ENCODE peak calls at places on chromosomes 13 and 19, in five cellular contexts. Y is aorta, J is fibroblast of the aortic adventitia, V is stomach, S is adipocyte. A is an unnamed sample.
A peak's percentile ranks its signal among the peaks of the same experiment; 100 is the strongest.

GRCh38 chr13:112699318-112699918 is 9.6 kb downstream of the ATP11A start:
- DNase-seq in Y (no peak), J (no peak), V (peak; percentile 18), S (no peak), A (no peak)

GRCh38 chr19:55479451-55480230 is 3.2 kb downstream of the ZNF628 start:
- DNase-seq in Y (no peak), J (no peak), V (no peak), S (no peak), A (no peak)

GRCh38 chr19:53394974-53395839 is at the start of gene ZNF765:
- DNase-seq in Y (peak; percentile 96), J (peak; percentile 92), V (peak; percentile 97), S (peak; percentile 99), A (peak; percentile 90)

GRCh38 chr19:4606921-4607678 is 32.2 kb upstream of the TNFAIP8L1 start:
- DNase-seq in Y (peak; percentile 53), J (peak; percentile 33), V (no peak), S (peak; percentile 22), A (no peak)

GRCh38 chr19:41588497-41589209 is 12.7 kb downstream of the CEACAM21 start:
- DNase-seq in Y (no peak), J (peak; percentile 32), V (no peak), S (peak; percentile 53), A (no peak)

GRCh38 chr19:53772943-53773342 is 51.2 kb downstream of the NLRP12 start:
- DNase-seq in Y (no peak), J (peak; percentile 74), V (peak; percentile 44), S (peak; percentile 76), A (no peak)

GRCh38 chr19:45385392-45386221 is 15.2 kb upstream of the ERCC2 start:
- DNase-seq in Y (no peak), J (no peak), V (no peak), S (no peak), A (no peak)

GRCh38 chr19:48480151-48480475 is 10.9 kb downstream of the CYTH2 start:
- DNase-seq in Y (peak; percentile 81), J (peak; percentile 20), V (peak; percentile 49), S (no peak), A (peak; percentile 65)

GRCh38 chr13:50912851-50913250 is 3.3 kb downstream of the RNASEH2B start:
- DNase-seq in Y (no peak), J (no peak), V (no peak), S (no peak), A (no peak)

GRCh38 chr13:37488682-37489081 is 109.9 kb downstream of the POSTN start:
- DNase-seq in Y (no peak), J (peak; percentile 62), V (no peak), S (peak; percentile 56), A (no peak)

GRCh38 chr19:15248648-15249559 is 16.7 kb upstream of the EPHX3 start:
- DNase-seq in Y (peak; percentile 93), J (peak; percentile 91), V (peak; percentile 76), S (peak; percentile 94), A (no peak)

GRCh38 chr13:33125821-33126570 is 109.8 kb downstream of the KL start:
- DNase-seq in Y (no peak), J (peak; percentile 95), V (no peak), S (peak; percentile 87), A (peak; percentile 72)

GRCh38 chr19:1070931-1071791 is 4.2 kb downstream of the ARHGAP45 start:
- DNase-seq in Y (peak; percentile 53), J (no peak), V (no peak), S (peak; percentile 43), A (no peak)
- H3K4me3 ChIP-seq in Y (no peak overlapping the region), J (no peak overlapping the region), V (peak overlapping the region; percentile 5), S (no peak overlapping the region), A (peak overlapping the region; percentile 10)

GRCh38 chr13:99985886-99986527 is 4.4 kb downstream of the ZIC2 start:
- DNase-seq in Y (no peak), J (no peak), V (no peak), S (no peak), A (no peak)
- H3K4me3 ChIP-seq in Y (no peak overlapping the region), J (no peak overlapping the region), V (no peak overlapping the region), S (no peak overlapping the region), A (no peak overlapping the region)

GRCh38 chr19:3368848-3369336 is 2.5 kb downstream of the NFIC start:
- DNase-seq in Y (no peak), J (peak; percentile 59), V (no peak), S (peak; percentile 43), A (no peak)
- H3K4me3 ChIP-seq in Y (peak overlapping the region; percentile 8), J (peak overlapping the region; percentile 78), V (peak overlapping the region; percentile 95), S (peak overlapping the region; percentile 93), A (peak overlapping the region; percentile 80)

GRCh38 chr19:33905473-33905936 is 108.8 kb downstream of the KCTD15 start:
- DNase-seq in Y (no peak), J (no peak), V (no peak), S (no peak), A (no peak)

GRCh38 chr19:33904681-33905080 is 108.0 kb downstream of the KCTD15 start:
- DNase-seq in Y (no peak), J (no peak), V (no peak), S (no peak), A (no peak)

GRCh38 chr19:33905937-33906577 is 109.4 kb downstream of the KCTD15 start:
- DNase-seq in Y (peak; percentile 68), J (no peak), V (peak; percentile 86), S (peak; percentile 2), A (no peak)

GRCh38 chr19:33903489-33903850 is 106.8 kb downstream of the KCTD15 start:
- DNase-seq in Y (no peak), J (no peak), V (no peak), S (no peak), A (no peak)

GRCh38 chr19:33906578-33907335 is 110.1 kb downstream of the KCTD15 start:
- DNase-seq in Y (no peak), J (peak; percentile 8), V (no peak), S (no peak), A (no peak)
- H3K4me3 ChIP-seq in Y (peak overlapping the region; percentile 29), J (no peak overlapping the region), V (peak overlapping the region; percentile 54), S (no peak overlapping the region), A (peak overlapping the region; percentile 7)

GRCh38 chr13:34152996-34153395 is 335.0 kb downstream of the RFC3 start:
- DNase-seq in Y (no peak), J (no peak), V (no peak), S (no peak), A (no peak)

GRCh38 chr13:34152409-34152808 is 334.5 kb downstream of the RFC3 start:
- DNase-seq in Y (no peak), J (no peak), V (no peak), S (no peak), A (no peak)

GRCh38 chr13:34156841-34157365 is 339.0 kb downstream of the RFC3 start:
- DNase-seq in Y (peak; percentile 86), J (peak; percentile 88), V (peak; percentile 85), S (peak; percentile 94), A (peak; percentile 94)

GRCh38 chr13:34153428-34154180 is 335.7 kb downstream of the RFC3 start:
- DNase-seq in Y (no peak), J (no peak), V (peak; percentile 35), S (no peak), A (no peak)

GRCh38 chr13:34155931-34156607 is 338.1 kb downstream of the RFC3 start:
- DNase-seq in Y (no peak), J (peak; percentile 24), V (no peak), S (peak; percentile 79), A (no peak)
- H3K4me3 ChIP-seq in Y (no peak overlapping the region), J (no peak overlapping the region), V (no peak overlapping the region), S (no peak overlapping the region), A (no peak overlapping the region)

DNA sequence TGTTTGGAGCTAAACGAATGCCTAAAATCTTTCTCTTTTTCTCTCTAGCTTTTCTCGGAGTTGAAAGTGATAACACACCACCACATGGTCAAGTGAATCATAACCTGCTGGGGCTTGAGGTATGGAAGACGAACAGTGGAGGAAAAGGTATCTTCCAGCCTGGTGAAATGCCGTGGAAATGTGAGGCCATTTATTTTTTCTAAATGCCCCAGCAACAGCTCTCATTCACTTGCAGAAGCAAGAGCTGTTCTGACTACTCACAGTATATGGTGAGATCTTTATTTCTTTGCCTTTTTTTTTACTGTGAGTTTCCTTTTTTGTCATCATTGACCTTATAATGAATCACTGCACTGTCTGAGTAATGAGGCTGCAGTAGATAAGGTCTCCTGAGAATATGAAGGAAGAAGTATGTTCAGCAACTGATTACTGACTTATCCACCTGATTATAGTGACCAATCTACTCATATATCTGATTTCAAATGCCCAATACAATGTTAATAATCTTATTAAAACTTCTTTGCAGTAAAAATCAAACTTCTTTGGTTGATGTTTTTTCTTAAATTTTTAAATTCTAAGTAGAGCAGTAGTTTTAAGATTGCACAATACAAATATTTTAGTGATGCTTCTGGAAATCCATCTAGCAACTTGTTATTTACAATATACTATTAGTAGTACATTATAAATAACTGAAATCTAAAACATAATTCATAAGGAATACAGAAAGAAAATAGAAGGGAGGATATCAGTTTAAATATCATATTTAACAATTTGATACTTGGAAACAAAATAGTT is 569.9 kb downstream of the PCDH9 start:
- DNase-seq in Y (no peak), J (peak; percentile 68), V (no peak), S (peak; percentile 62), A (no peak)
- H3K4me3 ChIP-seq in Y (no peak overlapping the region), J (no peak overlapping the region), V (no peak overlapping the region), S (peak overlapping the region; percentile 56), A (no peak overlapping the region)

DNA sequence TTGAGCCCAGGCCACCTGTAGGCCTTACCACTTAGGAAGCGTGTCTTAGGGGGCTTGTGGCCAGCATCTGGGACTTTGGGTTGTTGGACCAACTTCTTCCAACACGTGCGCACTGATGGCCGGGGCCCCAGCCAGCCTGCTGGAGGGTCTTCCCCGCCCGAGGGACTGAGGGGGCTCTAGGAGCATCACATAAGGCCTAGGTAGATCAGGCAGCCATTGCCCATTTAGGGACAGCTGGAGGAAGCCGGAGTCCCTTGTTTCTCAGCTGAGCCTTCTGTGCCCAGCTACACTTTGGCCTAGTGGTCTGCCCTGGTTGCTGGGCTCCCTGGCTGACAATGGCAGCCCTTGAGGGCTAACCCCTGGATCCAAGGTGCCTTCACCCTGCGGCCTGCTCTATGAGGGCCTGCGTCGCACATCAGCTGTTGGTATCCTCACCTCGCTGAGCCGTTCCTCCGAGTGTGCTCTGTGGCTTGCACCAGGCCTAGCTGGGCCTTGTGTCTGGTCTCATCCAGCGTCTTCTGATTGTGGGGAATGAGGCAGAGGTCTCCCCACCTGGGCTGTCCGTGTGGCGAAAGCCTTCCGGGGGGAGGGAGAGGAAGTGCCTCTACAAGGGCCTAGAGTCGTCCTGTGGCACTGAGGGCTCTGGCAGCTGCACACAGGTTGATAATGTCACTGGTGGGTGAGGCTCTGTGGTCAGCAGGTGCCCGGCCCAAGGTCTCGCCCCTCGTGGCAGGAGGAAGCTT is 1.3 kb downstream of the RAB11B start:
- DNase-seq in Y (no peak), J (no peak), V (peak; percentile 54), S (no peak), A (no peak)
- H3K4me3 ChIP-seq in Y (no peak overlapping the region), J (peak overlapping the region; percentile 51), V (peak overlapping the region; percentile 99), S (peak overlapping the region; percentile 74), A (peak overlapping the region; percentile 10)

A was measured in RWPE2.